ENCODE peak calls at places on chromosomes 7 and 10, in five cellular contexts. Q is IMR-90, N is spleen, Y is heart left ventricle, C is Peyer's patch. D is an unnamed sample. For H3K27me3, the result is how much of the 10 kb centered on the place peaks cover.

GRCh38 chr10:4283841-4284610 is 499.0 kb upstream of the KLF6 start:
- DNase-seq in N (no peak), Q (peak), C (no peak), Y (peak), D (no peak)

GRCh38 chr10:125639846-125640245 is 43.1 kb downstream of the TEX36 start:
- DNase-seq in Y (no peak), C (no peak), Q (no peak), N (no peak), D (no peak)

GRCh38 chr7:132155715-132156114 is 420.6 kb downstream of the PLXNA4 start:
- DNase-seq in Q (no peak), Y (no peak), N (no peak), C (no peak), D (no peak)

GRCh38 chr10:91525939-91526712 is 106.7 kb downstream of the PPP1R3C start:
- DNase-seq in Y (peak), Q (no peak), C (no peak), N (no peak), D (no peak)

GRCh38 chr7:8068892-8069686 is 100.5 kb downstream of the GLCCI1 start:
- DNase-seq in Q (no peak), Y (peak), C (no peak), N (no peak), D (no peak)

GRCh38 chr7:123961731-123962130 is 36.7 kb downstream of the SPAM1 start:
- DNase-seq in N (no peak), Q (no peak), Y (no peak), C (no peak), D (no peak)

GRCh38 chr10:112265745-112266144 is 17.5 kb upstream of the TECTB start:
- DNase-seq in Q (peak), C (no peak), N (no peak), Y (no peak), D (no peak)

GRCh38 chr10:10855178-10855577 is 162.5 kb upstream of the CELF2 start:
- DNase-seq in C (no peak), N (no peak), Y (no peak), Q (no peak), D (no peak)

GRCh38 chr7:54841772-54842707 is 83.0 kb upstream of the SEC61G start:
- DNase-seq in N (no peak), C (no peak), Y (peak), Q (peak), D (no peak)

GRCh38 chr7:101241015-101241363 is 3.4 kb upstream of the CLDN15 start:
- DNase-seq in Y (no peak), Q (no peak), C (peak), N (no peak), D (no peak)

GRCh38 chr7:77877800-77878199 is 79.2 kb downstream of the PHTF2 start:
- DNase-seq in N (no peak), C (no peak), Q (peak), Y (no peak), D (no peak)

GRCh38 chr10:102450374-102451104 is 804 bp downstream of the C10orf95 start:
- DNase-seq in N (peak), Y (peak), C (peak), Q (peak), D (peak)
- TF ChIP-seq POLR2A in N (peak), Y (peak), C (peak), Q (no peak), D (no peak)

GRCh38 chr10:48241301-48241700 is 33.2 kb downstream of the FRMPD2 start:
- DNase-seq in C (no peak), Y (no peak), N (no peak), Q (no peak), D (no peak)

GRCh38 chr10:48245977-48246376 is 28.5 kb downstream of the FRMPD2 start:
- DNase-seq in C (no peak), Q (no peak), Y (no peak), N (peak), D (no peak)

GRCh38 chr10:48246501-48246900 is 28.0 kb downstream of the FRMPD2 start:
- DNase-seq in Q (no peak), C (no peak), Y (no peak), N (no peak), D (no peak)

GRCh38 chr10:48242160-48242904 is 32.2 kb downstream of the FRMPD2 start:
- DNase-seq in Y (no peak), N (no peak), C (no peak), Q (no peak), D (no peak)

DNA sequence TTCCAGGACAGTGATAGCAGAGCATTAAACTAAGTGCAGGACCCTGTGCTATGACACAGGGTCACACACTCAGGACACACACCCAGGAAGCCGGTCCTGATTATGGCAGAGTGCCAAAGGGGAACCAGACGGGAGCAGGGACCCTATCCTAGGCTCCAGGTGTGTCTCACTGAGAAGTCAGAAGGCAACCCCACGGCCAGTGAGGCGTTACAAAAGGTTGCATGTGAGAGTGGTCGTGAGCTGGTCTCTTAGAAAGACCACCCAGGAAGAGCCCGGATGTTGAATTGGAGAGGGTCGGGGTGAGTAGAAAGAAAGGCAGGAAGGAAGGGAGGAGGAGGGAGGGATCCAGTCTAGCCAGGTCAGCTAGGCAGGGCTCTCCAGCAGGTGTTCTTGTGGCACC is 31.0 kb downstream of the FRMPD2 start:
- DNase-seq in Q (no peak), C (no peak), N (no peak), Y (no peak), D (no peak)
- H3K27me3 ChIP-seq in Q (under half), C (under half), N (under half), Y (under half), D (under half)

DNA sequence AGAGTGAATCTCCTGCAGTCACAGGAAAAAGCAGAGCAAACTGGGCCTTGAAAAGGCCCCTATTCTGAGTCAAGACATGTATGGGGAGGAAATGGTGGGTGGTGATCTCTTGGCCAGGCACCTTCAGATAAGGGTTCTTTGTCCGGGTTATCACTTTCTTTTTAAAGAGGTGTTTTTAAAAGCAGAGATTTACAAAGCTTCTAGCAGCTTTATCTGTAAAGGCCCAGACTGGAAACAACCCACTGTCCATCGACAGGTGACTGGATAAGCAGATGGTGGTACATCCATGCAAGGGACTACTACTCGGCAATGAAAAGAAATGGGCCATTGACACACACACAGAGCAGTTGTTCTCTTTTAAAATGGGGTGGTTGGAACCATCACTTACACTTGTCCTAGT is 596.7 kb upstream of the MKI67 start:
- DNase-seq in Y (no peak), N (no peak), C (no peak), Q (no peak), D (no peak)
- TF ChIP-seq POLR2A in Y (no peak), N (no peak), C (no peak), Q (no peak), D (no peak)

DNA sequence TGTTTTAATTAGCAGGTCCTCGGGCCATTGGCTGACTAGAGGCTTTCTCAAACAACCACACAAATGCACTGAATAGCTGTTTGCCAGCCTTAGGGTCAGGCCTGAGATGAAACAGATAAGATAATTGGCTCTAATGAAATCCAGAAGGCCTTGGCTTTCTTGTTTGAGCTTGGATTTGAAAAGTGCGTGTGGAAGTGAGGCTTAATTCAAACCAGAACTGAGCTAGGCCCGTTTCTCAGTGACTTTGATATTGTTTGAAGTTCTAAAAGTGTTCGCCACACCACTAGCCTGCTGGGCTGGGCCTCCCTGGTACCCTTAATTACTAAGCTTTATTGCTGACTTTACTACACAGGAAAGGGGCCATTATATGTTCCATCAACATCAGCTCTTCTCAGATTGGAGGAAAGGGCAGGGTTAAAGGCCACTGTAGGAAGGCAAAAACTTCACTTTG is 270.6 kb downstream of the TWIST1 start:
- DNase-seq in Q (no peak), N (no peak), Y (no peak), C (no peak), D (no peak)
- H3K27me3 ChIP-seq in Q (under half), N (under half), Y (under half), C (under half), D (under half)

GRCh38 chr10:122060250-122060649 is 71.3 kb downstream of the TACC2 start:
- DNase-seq in Y (no peak), C (no peak), N (no peak), Q (peak), D (no peak)

GRCh38 chr10:122068844-122069243 is 79.9 kb downstream of the TACC2 start:
- DNase-seq in C (no peak), Y (no peak), Q (no peak), N (peak), D (no peak)

GRCh38 chr10:122057841-122058240 is 68.9 kb downstream of the TACC2 start:
- DNase-seq in Y (no peak), N (no peak), C (no peak), Q (no peak), D (no peak)

DNA sequence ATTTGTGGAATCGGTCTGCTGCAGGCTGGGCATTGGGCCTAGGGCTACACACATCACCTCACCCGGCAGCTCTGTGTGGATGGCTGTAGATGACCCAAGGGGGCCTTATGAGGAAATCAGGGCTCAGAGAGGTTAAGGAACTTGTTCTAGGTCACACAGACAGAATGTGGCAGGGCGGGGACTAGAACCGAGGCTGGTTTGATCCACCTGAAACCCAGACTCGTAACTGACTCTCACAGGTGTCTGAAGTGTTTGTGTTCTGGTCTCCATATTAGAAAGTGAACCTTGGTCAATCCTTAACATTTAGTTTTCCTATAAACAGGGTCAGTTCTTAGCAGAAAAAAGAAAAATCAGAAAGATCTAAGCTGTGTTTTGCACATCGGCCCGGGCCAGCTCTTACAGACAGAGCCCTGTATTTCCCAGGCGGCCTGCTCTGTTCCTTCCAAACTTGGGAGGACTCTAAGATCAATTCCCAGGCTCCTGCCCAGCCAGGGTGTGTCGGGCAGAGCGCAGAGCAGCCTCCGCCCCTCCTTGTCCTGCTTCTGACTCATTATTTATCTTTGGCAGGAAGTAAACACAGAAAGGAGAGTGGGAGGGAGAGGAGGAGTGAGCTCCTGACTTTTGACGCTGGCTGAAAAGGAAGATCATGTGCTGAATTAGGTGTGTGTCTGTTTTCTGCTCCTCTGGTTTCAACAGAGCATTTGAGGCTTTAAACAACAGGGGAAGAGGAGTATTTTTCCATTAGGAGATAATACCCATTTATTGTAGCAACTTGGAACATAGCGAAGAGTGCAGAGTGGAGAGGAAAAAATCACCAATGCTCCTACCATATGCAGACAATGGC is 74.1 kb downstream of the TACC2 start:
- DNase-seq in Q (peak), Y (peak), N (peak), C (peak), D (no peak)
- TF ChIP-seq POLR2A in Q (no peak), Y (peak), N (no peak), C (peak), D (no peak)

GRCh38 chr10:132879408-132880147 is 62.8 kb downstream of the CFAP46 start:
- DNase-seq in C (no peak), N (peak), Q (no peak), Y (peak), D (no peak)
- H3K27me3 ChIP-seq in C (under half), N (under half), Q (under half), Y (under half), D (under half)

DNA sequence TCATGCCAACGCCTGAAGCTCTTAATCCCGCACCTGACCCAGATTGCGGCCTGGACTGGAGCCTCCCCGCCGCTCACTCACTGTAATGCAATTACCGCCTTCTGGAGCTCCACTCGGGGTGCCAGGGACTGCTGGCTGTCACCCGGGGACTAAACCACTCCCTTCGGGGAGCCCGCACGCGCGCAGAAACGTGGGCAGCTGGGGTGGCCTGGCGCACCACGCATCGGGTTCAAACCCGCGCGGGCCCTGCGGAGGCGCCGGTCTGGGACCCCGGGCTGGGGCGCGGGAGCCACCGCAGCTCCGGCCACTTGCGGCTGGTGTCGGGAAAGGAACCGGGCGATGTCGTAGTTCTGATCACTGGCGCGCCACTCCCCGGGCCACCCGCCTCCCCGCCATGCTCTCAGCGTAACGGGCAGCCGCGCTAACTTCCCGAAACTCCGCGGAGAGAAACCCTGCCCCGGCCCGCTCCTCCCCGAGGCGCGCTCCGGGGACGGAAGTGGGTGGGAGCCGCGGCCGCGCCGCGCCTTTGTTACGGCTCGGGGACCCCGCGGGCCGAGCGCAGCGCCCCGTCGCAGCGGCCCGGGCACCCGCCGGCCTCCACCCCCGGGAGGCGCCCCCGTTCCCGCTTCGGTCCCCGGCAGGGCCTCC is 100.3 kb upstream of the SVIL start:
- DNase-seq in C (peak), N (peak), Q (no peak), Y (peak), D (no peak)
- TF ChIP-seq POLR2A in C (no peak), N (no peak), Q (no peak), Y (no peak), D (peak)

DNA sequence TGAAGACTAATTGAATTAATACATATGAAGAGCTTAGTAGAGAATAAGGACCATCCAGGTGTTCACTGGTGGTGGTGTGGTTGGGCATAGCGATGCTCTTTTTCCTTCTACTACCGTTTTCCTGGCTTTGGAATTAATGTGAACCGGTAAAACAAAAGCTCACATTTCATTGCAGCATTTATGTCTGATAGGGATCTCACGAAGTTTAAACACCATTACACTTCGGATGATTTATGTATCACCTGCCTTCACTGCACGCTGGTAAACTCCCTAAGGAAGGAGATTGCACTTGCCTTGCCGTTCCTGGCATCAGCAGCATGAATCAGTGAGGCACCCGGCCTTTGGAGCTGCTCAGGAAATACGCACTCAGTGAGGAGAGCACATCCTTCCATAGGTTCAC is 47.5 kb downstream of the WIPF3 start:
- DNase-seq in Y (no peak), Q (no peak), N (no peak), C (no peak), D (no peak)
- H3K27me3 ChIP-seq in Y (under half), Q (under half), N (under half), C (under half), D (under half)

GRCh38 chr10:109914966-109915365 is 8.3 kb downstream of the XPNPEP1 start:
- DNase-seq in Y (no peak), N (no peak), C (no peak), Q (peak), D (no peak)
- TF ChIP-seq POLR2A in Y (no peak), N (no peak), C (peak), Q (no peak), D (no peak)

GRCh38 chr7:27186450-27187157 is 1.6 kb upstream of the HOXA11 start:
- DNase-seq in Y (no peak), C (peak), N (peak), Q (no peak), D (no peak)
- H3K27me3 ChIP-seq in Y (half or more), C (under half), N (half or more), Q (half or more), D (half or more)

D was measured in esophagus squamous epithelium.